ENCODE peak calls at places on chromosome 9, in nine cellular contexts. O, T, X, W, B, Y, Q, R and Z are unnamed samples.

GRCh38 chr9:101387871-101388506 is 3.2 kb upstream of the BAAT start:
- DNase-seq in B (no peak), T (no peak), Y (peak), W (no peak), O (no peak), R (peak), Q (peak), X (peak), Z (no peak)

GRCh38 chr9:23741304-23741800 is 84.7 kb downstream of the ELAVL2 start:
- DNase-seq in T (no peak), W (no peak), Y (no peak), X (no peak), R (peak), B (no peak), O (no peak), Q (no peak), Z (no peak)

GRCh38 chr9:129785866-129786265 is 17.1 kb upstream of the TOR1B start:
- DNase-seq in O (no peak), R (no peak), X (no peak), Q (no peak), B (no peak), Y (no peak), W (no peak), T (no peak), Z (no peak)

GRCh38 chr9:34452568-34452967 is 5.8 kb downstream of the FAM219A start:
- DNase-seq in Y (no peak), T (no peak), W (no peak), R (no peak), Q (no peak), X (no peak), O (no peak), B (no peak), Z (no peak)

GRCh38 chr9:7129391-7129790 is 371.6 kb downstream of the KDM4C start:
- DNase-seq in W (no peak), T (no peak), Q (no peak), O (no peak), R (no peak), Y (no peak), X (no peak), B (no peak), Z (no peak)

GRCh38 chr9:123370526-123371227 is 14.7 kb downstream of the CRB2 start:
- DNase-seq in R (no peak), X (no peak), B (no peak), Q (no peak), Y (no peak), T (no peak), W (no peak), O (no peak), Z (no peak)

GRCh38 chr9:35232867-35233544 is 71.2 kb downstream of the UNC13B start:
- DNase-seq in W (no peak), B (no peak), Q (no peak), O (no peak), T (no peak), R (no peak), X (no peak), Y (no peak), Z (no peak)

GRCh38 chr9:95383198-95383673 is 65.7 kb upstream of the FANCC start:
- DNase-seq in W (no peak), Q (peak), X (peak), R (no peak), Y (no peak), B (no peak), T (no peak), O (no peak), Z (no peak)

GRCh38 chr9:88076286-88077070 is 61.8 kb downstream of the SPATA31C2 start:
- DNase-seq in O (peak), Q (peak), R (peak), T (peak), B (peak), X (peak), Y (peak), W (peak), Z (peak)

GRCh38 chr9:26928966-26929495 is 18.0 kb downstream of the PLAA start:
- DNase-seq in X (no peak), O (no peak), Q (no peak), Y (no peak), T (no peak), B (no peak), W (no peak), R (no peak), Z (no peak)

GRCh38 chr9:18493361-18494015 is 19.5 kb downstream of the ADAMTSL1 start:
- DNase-seq in W (no peak), T (no peak), O (no peak), R (no peak), Y (no peak), B (no peak), Q (peak), X (peak), Z (no peak)

GRCh38 chr9:104286792-104287191 is 192.7 kb downstream of the SMC2 start:
- DNase-seq in R (no peak), W (no peak), Q (peak), B (no peak), Y (no peak), X (no peak), T (no peak), O (no peak), Z (no peak)

GRCh38 chr9:130939405-130939941 is 426 bp upstream of the FIBCD1 start:
- DNase-seq in B (no peak), O (no peak), Q (no peak), T (no peak), Y (no peak), R (peak), X (peak), W (no peak), Z (no peak)

GRCh38 chr9:130938184-130938651 is 829 bp downstream of the FIBCD1 start:
- DNase-seq in Y (no peak), B (no peak), R (no peak), X (no peak), T (no peak), W (no peak), O (no peak), Q (no peak), Z (no peak)

GRCh38 chr9:130937146-130938076 is 1.6 kb downstream of the FIBCD1 start:
- DNase-seq in Q (no peak), R (no peak), T (no peak), B (no peak), X (no peak), W (no peak), Y (no peak), O (no peak), Z (no peak)

GRCh38 chr9:130940023-130940549 is 1.0 kb upstream of the FIBCD1 start:
- DNase-seq in T (no peak), R (no peak), B (no peak), W (no peak), Q (no peak), X (no peak), O (no peak), Y (no peak), Z (no peak)

GRCh38 chr9:130938652-130939404 is at the start of gene FIBCD1:
- DNase-seq in O (no peak), Y (no peak), Q (peak), B (no peak), R (peak), W (no peak), T (no peak), X (peak), Z (no peak)
- TF ChIP-seq CTCF in O (peak), Y (no peak), Q (no peak), B (no peak), R (peak), W (no peak), T (peak), X (peak), Z (peak)

GRCh38 chr9:72813544-72813943 is 139.3 kb downstream of the ALDH1A1 start:
- DNase-seq in W (no peak), O (no peak), B (no peak), R (no peak), T (no peak), Q (no peak), X (no peak), Y (peak), Z (no peak)

GRCh38 chr9:72812622-72813111 is 140.2 kb downstream of the ALDH1A1 start:
- DNase-seq in R (no peak), Y (no peak), W (no peak), O (no peak), Q (no peak), T (no peak), B (no peak), X (no peak), Z (no peak)

GRCh38 chr9:72809586-72809985 is 143.3 kb downstream of the ALDH1A1 start:
- DNase-seq in W (no peak), Q (no peak), R (no peak), Y (no peak), T (no peak), B (no peak), X (no peak), O (no peak), Z (no peak)

GRCh38 chr9:72807765-72808445 is 144.9 kb downstream of the ALDH1A1 start:
- DNase-seq in Y (no peak), R (no peak), O (no peak), X (no peak), B (no peak), W (no peak), Q (no peak), T (no peak), Z (no peak)

GRCh38 chr9:72808446-72808768 is 144.4 kb downstream of the ALDH1A1 start:
- DNase-seq in Y (no peak), W (no peak), O (no peak), R (no peak), B (no peak), Q (no peak), T (no peak), X (no peak), Z (no peak)
- TF ChIP-seq CTCF in Y (no peak), W (no peak), O (no peak), R (no peak), B (no peak), Q (no peak), T (no peak), X (no peak), Z (no peak)

DNA sequence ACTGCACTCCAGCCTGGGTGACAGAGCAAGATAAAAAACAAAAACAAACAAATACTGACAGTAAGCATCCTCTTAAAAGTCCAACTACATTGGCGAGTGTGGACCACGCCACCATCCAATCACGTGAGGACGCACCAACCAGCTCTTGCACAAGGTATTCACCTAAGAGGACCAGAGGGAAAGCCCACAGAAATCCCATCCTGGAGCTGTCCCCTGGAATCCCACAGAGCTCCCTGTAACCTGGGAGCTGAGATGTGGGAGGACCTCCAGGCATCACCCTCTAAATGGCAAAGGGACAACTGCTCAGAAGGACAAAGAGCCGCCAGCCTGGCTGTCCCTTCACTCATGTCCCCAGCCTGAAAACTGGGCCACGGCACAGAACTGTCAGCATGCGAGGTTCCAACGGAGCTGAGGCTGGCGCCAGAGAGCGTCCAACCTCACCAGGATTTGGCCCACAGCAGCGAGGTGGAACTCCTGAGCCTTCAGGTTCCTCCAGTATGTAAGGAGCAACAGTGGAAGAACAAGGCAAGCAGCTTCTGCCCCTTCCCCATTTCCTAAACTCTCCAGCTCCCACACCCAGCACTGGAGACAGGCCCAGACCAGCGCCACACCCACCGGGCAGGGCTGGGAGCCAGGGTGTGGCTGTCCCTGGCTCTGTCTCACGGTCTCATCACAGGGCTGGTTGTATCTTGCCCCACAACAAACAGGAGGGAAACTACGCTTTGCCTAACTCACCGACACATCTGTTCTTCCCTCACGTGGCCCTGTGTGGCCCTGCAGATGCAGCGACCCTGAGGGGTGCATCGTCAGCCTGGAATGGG is 15.2 kb downstream of the IPPK start:
- DNase-seq in W (no peak), O (no peak), T (no peak), B (peak), X (no peak), R (no peak), Q (peak), Y (no peak), Z (no peak)
- TF ChIP-seq CTCF in W (no peak), O (no peak), T (no peak), B (no peak), X (no peak), R (no peak), Q (no peak), Y (no peak), Z (no peak)

GRCh38 chr9:5893134-5893505 is 2.4 kb downstream of the MLANA start:
- DNase-seq in Q (no peak), Y (no peak), X (no peak), O (no peak), W (no peak), T (no peak), B (no peak), R (no peak), Z (no peak)
- TF ChIP-seq CTCF in Q (no peak), Y (no peak), X (no peak), O (no peak), W (no peak), T (no peak), B (no peak), R (no peak), Z (no peak)

GRCh38 chr9:127540664-127541041 is 71.4 kb upstream of the STXBP1 start:
- DNase-seq in W (no peak), B (peak), X (no peak), O (no peak), R (no peak), T (no peak), Y (peak), Q (no peak), Z (no peak)
- TF ChIP-seq CTCF in W (no peak), B (no peak), X (no peak), O (no peak), R (no peak), T (no peak), Y (no peak), Q (no peak), Z (no peak)

GRCh38 chr9:119027901-119028699 is 341.1 kb downstream of the BRINP1 start:
- DNase-seq in R (no peak), B (no peak), Q (no peak), X (no peak), Y (no peak), W (no peak), T (no peak), O (no peak), Z (no peak)
- TF ChIP-seq CTCF in R (no peak), B (no peak), Q (no peak), X (no peak), Y (no peak), W (no peak), T (no peak), O (peak), Z (peak)

DNA sequence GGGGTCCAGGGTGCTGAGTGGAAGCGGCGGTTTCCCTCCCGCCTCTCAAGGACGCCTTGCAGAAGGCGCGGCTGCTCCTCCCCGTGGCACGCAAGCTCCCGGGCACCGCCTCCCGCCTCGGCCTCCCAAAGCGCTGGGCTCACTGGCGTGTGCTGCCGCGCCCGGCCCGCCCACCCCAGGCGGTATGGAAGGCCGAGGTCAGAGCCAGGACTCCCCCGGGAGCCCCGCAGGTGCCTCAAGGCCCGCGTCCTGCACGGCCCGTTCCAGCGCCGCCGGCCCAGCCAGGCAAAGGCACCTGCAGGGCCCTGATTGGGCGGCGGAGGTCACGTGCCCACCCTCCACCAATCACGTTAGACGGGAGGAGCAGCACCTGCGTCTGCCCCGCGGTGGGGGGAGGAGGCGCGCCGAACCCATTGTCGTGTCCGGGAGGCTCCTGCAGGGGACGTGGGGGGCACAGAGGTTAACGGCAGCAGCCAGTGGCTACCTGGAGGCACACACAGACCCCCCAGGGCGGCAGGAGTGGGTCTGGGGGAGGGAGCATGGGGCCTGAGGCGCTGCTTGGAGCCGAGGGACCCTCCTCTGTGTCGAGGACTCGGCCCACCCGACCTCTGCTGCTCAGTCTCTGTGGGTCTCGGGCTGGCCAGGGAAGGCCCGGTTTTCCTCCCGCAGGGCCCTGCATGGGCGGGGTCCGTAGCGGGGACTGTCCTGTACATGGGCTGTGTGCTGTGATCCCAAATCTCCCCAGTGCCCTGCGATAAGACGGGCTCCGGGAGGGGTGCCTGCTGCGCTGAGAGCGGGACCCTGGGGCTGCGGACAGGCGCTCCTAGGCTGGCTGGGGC is 2.0 kb upstream of the LCN12 start:
- DNase-seq in W (peak), X (peak), R (peak), Q (peak), Y (peak), T (peak), O (peak), B (peak), Z (peak)
- TF ChIP-seq CTCF in W (no peak), X (no peak), R (no peak), Q (no peak), Y (peak), T (peak), O (peak), B (no peak), Z (no peak)

DNA sequence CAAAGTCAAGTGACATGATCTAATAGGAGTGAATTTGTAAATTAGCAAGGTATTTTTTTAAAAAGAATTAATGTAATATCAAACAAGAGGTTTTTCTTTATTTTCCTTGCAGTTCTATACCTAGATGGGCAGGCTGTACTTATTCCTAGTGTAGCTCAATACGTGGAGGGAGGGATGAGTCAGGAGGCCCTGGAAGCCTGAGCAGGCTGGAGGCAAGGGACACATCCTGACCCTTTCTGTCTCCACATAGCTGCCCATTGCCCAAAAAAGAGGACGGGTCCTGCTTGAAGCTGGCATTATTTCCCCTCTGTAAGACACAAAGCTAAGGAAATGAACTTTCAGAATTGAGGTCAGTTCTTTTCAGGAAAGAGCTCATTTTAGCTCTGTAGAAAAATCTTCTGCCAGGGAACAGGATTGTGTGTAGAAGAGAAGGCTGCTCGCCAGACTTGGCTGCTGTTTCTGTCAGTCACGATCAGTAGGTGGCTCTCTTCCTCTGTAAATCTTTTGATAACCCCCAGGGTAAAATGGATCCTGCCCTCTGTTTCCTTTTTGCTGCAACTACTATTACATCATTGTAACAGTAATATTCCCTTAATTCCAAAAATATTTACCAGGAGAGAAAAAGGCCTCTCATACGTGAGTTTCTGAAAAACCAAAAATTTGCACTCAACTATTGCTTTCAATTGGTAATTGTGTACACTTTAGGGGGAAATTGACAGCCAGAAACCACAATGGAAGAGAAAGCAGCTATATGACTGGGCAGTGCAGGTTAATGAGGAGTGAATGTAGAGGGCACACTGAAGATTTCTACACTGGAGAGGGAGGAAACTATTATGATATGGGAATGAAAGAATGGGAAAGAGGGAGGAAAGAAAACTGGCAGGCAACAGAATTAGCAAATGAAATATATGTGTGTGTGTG is 12.3 kb upstream of the IFNW1 start:
- DNase-seq in T (no peak), O (no peak), W (no peak), B (no peak), Y (no peak), X (peak), Q (peak), R (peak), Z (no peak)
- TF ChIP-seq CTCF in T (no peak), O (no peak), W (no peak), B (no peak), Y (no peak), X (no peak), Q (no peak), R (peak), Z (no peak)

GRCh38 chr9:16153221-16153620 is 600.4 kb downstream of the CCDC171 start:
- DNase-seq in Y (no peak), T (no peak), Q (no peak), B (no peak), R (no peak), X (no peak), O (no peak), W (no peak), Z (no peak)

GRCh38 chr9:16157216-16157615 is 604.4 kb downstream of the CCDC171 start:
- DNase-seq in W (no peak), Q (no peak), T (no peak), R (no peak), B (no peak), O (no peak), X (no peak), Y (no peak), Z (no peak)

GRCh38 chr9:16155878-16156277 is 603.0 kb downstream of the CCDC171 start:
- DNase-seq in R (no peak), O (no peak), B (no peak), X (no peak), W (no peak), Y (no peak), T (no peak), Q (no peak), Z (no peak)

GRCh38 chr9:16152276-16153065 is 599.6 kb downstream of the CCDC171 start:
- DNase-seq in X (no peak), B (no peak), Y (no peak), R (peak), W (no peak), Q (peak), T (no peak), O (no peak), Z (no peak)

DNA sequence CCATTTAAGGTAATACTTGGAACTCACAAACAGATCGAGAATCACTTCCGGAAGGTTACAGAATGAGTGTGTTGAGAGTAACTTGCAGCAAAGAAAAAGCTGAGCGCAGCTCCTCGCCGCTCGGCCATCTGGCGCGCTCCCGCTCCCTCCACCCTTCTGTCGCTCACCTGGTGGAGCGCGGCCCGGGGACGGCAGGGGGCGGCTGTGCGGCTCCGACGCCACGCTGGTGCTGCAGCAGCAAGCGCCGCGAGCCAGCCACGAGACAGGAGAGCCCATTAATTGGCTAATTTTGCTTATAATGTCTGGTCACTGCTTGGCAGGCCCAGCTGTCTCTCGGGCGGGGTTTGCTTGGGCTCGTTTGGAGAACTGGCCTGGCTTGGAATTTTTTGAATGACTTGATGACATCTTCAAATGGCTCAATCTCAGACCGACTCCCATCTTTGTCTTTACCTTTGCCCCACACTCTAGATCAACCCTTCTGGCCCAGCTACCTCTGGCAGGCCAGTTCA is 601.8 kb downstream of the CCDC171 start:
- DNase-seq in X (no peak), Y (peak), R (peak), T (no peak), Q (peak), W (peak), O (peak), B (no peak), Z (peak)
- TF ChIP-seq CTCF in X (no peak), Y (peak), R (peak), T (peak), Q (peak), W (no peak), O (peak), B (no peak), Z (peak)